ENCODE peak calls at places on chromosomes 1 and 21, in seven cellular contexts. P is GM12865; C is stimulated activated CD4-positive, alpha-beta T cell treated with anti-CD3 and anti-CD28 coated beads, Interleukin-2, amount 100 ng/mL, for 48 hours; T is T1000; X is H54; W is cardiac fibroblast; I is HTR-8/SVneo. A is an unnamed sample.

GRCh38 chr1:172005856-172006255 is 164.6 kb downstream of the DNM3 start:
- DNase-seq in P (peak), W (peak), I (no peak), X (no peak), T (no peak), C (no peak), A (no peak)

GRCh38 chr21:29299906-29300546 is 1.3 kb downstream of the BACH1 start:
- DNase-seq in T (peak), W (peak), C (peak), X (peak), P (peak), I (peak), A (peak)

GRCh38 chr1:225700164-225700740 is 47.3 kb upstream of the ENAH start:
- DNase-seq in X (peak), W (peak), P (no peak), C (no peak), T (peak), I (peak), A (peak)

GRCh38 chr1:59672851-59673574 is 141.7 kb upstream of the HOOK1 start:
- DNase-seq in T (no peak), X (peak), C (no peak), I (peak), W (peak), P (no peak), A (peak)

GRCh38 chr1:168161459-168161858 is 17.3 kb upstream of the TIPRL start:
- DNase-seq in T (no peak), W (no peak), X (no peak), P (no peak), I (no peak), C (no peak), A (no peak)

GRCh38 chr1:176885756-176886155 is 278.8 kb downstream of the ASTN1 start:
- DNase-seq in C (no peak), T (no peak), I (no peak), P (no peak), X (no peak), W (no peak), A (no peak)

GRCh38 chr1:221729771-221730170 is 12.1 kb downstream of the DUSP10 start:
- DNase-seq in T (no peak), P (no peak), X (no peak), W (no peak), C (no peak), I (no peak), A (no peak)

GRCh38 chr21:39054066-39054465 is 129.2 kb downstream of the PSMG1 start:
- DNase-seq in C (no peak), T (no peak), X (no peak), I (no peak), P (no peak), W (no peak), A (no peak)

GRCh38 chr1:223208164-223209075 is 65.4 kb upstream of the TLR5 start:
- DNase-seq in P (no peak), I (no peak), W (no peak), X (no peak), C (no peak), T (no peak), A (no peak)

GRCh38 chr1:182299728-182300581 is 91.6 kb downstream of the GLUL start:
- DNase-seq in I (no peak), C (no peak), W (no peak), T (no peak), X (no peak), P (no peak), A (peak)